ENCODE peak calls at places on chromosomes 4 and X, in four cellular contexts. One of them, this sample, is unnamed.

GRCh38 chr4:8614365-8615193 is 22.0 kb downstream of the CPZ start:
- DNase-seq in HepG2: no peak
- DNase-seq in GM12878: no peak
- DNase-seq in H1: no peak
- DNase-seq in this sample: no peak

GRCh38 chr4:76607266-76607799 is 172.3 kb downstream of the SHROOM3 start:
- DNase-seq in HepG2: no peak
- DNase-seq in GM12878: peak; percentile 62
- DNase-seq in H1: no peak
- DNase-seq in this sample: no peak

GRCh38 chr4:21090098-21090666 is 389.9 kb downstream of the PACRGL start:
- DNase-seq in HepG2: peak; percentile 0
- DNase-seq in GM12878: no peak
- DNase-seq in H1: no peak
- DNase-seq in this sample: no peak

GRCh38 chr4:109574443-109574850 is 14.4 kb downstream of the MCUB start:
- DNase-seq in HepG2: peak; percentile 42
- DNase-seq in GM12878: no peak
- DNase-seq in H1: no peak
- DNase-seq in this sample: no peak

GRCh38 chr4:174592985-174593335 is 70.7 kb upstream of the HPGD start:
- DNase-seq in HepG2: no peak
- DNase-seq in GM12878: no peak
- DNase-seq in H1: no peak
- DNase-seq in this sample: no peak

GRCh38 chr4:105978684-105979296 is 83.5 kb downstream of the NPNT start:
- DNase-seq in HepG2: no peak
- DNase-seq in GM12878: no peak
- DNase-seq in H1: no peak
- DNase-seq in this sample: no peak

GRCh38 chr4:13530823-13531608 is 13.3 kb downstream of the NKX3-2 start:
- DNase-seq in HepG2: no peak
- DNase-seq in GM12878: no peak
- DNase-seq in H1: peak; percentile 78
- DNase-seq in this sample: peak; percentile 72

GRCh38 chr4:134687646-134688628 is 486.3 kb upstream of the PABPC4L start:
- DNase-seq in HepG2: no peak
- DNase-seq in GM12878: no peak
- DNase-seq in H1: no peak
- DNase-seq in this sample: no peak

GRCh38 chrX:39262641-39263040 is 461.4 kb downstream of the MID1IP1 start:
- DNase-seq in HepG2: no peak
- DNase-seq in GM12878: no peak
- DNase-seq in H1: no peak
- DNase-seq in this sample: no peak

GRCh38 chr4:57147335-57148060 is 37.3 kb upstream of the IGFBP7 start:
- DNase-seq in HepG2: no peak
- DNase-seq in GM12878: no peak
- DNase-seq in H1: no peak
- DNase-seq in this sample: no peak

GRCh38 chr4:159308571-159309340 is 205.9 kb downstream of the RAPGEF2 start:
- DNase-seq in HepG2: no peak
- DNase-seq in GM12878: no peak
- DNase-seq in H1: no peak
- DNase-seq in this sample: no peak

GRCh38 chr4:149706942-149707341 is 108.7 kb downstream of the IQCM start:
- DNase-seq in HepG2: no peak
- DNase-seq in GM12878: no peak
- DNase-seq in H1: no peak
- DNase-seq in this sample: no peak

GRCh38 chrX:76109654-76110053 is 63.2 kb upstream of the PBDC1 start:
- DNase-seq in HepG2: no peak
- DNase-seq in GM12878: no peak
- DNase-seq in H1: no peak
- DNase-seq in this sample: peak; percentile 6

GRCh38 chrX:43064096-43064495 is 286.1 kb upstream of the PPP1R2C start:
- DNase-seq in HepG2: no peak
- DNase-seq in GM12878: no peak
- DNase-seq in H1: no peak
- DNase-seq in this sample: no peak

GRCh38 chrX:154900323-154900722 is 14.2 kb downstream of the F8A1 start:
- DNase-seq in HepG2: no peak
- DNase-seq in GM12878: no peak
- DNase-seq in H1: no peak
- DNase-seq in this sample: no peak

GRCh38 chr4:167218022-167218608 is 16.2 kb downstream of the SPOCK3 start:
- DNase-seq in HepG2: no peak
- DNase-seq in GM12878: no peak
- DNase-seq in H1: no peak
- DNase-seq in this sample: no peak

GRCh38 chrX:148956352-148956751 is 455.9 kb downstream of the AFF2 start:
- DNase-seq in HepG2: no peak
- DNase-seq in GM12878: no peak
- DNase-seq in H1: no peak
- DNase-seq in this sample: no peak

GRCh38 chr4:138671106-138671505 is 344.5 kb upstream of the NOCT start:
- DNase-seq in HepG2: no peak
- DNase-seq in GM12878: no peak
- DNase-seq in H1: no peak
- DNase-seq in this sample: no peak

GRCh38 chr4:159541143-159541542 is 438.3 kb downstream of the RAPGEF2 start:
- DNase-seq in HepG2: no peak
- DNase-seq in GM12878: no peak
- DNase-seq in H1: no peak
- DNase-seq in this sample: no peak

GRCh38 chr4:158896459-158897238 is 127.8 kb downstream of the FNIP2 start:
- DNase-seq in HepG2: no peak
- DNase-seq in GM12878: no peak
- DNase-seq in H1: no peak
- DNase-seq in this sample: no peak

GRCh38 chr4:114694770-114695169 is 96.2 kb downstream of the UGT8 start:
- DNase-seq in HepG2: peak; percentile 12
- DNase-seq in GM12878: peak; percentile 11
- DNase-seq in H1: no peak
- DNase-seq in this sample: peak; percentile 6
- TF ChIP-seq SUZ12 in HepG2: no peak
- TF ChIP-seq SUZ12 in GM12878: no peak
- TF ChIP-seq SUZ12 in H1: no peak
- TF ChIP-seq SUZ12 in this sample: no peak

DNA sequence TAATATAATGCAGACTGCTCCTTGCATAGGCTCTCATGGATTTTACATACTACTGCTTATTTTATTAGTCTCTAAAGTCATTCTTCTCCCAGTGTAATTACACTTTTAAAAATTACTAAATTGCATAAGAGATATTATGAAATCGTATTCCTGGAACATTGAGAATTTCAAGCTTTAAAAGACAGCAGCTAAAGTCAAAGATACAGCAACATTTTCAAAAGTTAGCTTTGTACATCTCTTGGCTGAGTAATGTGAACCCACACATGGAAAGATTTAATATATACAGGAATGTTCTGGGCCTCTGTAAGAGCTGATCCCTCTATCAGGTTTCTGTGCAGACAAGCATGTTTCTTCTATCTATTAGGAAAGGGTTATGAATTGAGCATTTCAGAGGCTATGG is 148.3 kb upstream of the SPRY1 start:
- DNase-seq in HepG2: no peak
- DNase-seq in GM12878: no peak
- DNase-seq in H1: no peak
- DNase-seq in this sample: no peak
- H3K4me1 ChIP-seq in HepG2: no peaks in the 10 kb centered on the region
- H3K4me1 ChIP-seq in GM12878: no peaks in the 10 kb centered on the region
- H3K4me1 ChIP-seq in H1: no peaks in the 10 kb centered on the region
- H3K4me1 ChIP-seq in this sample: no peaks in the 10 kb centered on the region

GRCh38 chr4:23889814-23890269 is at the start of gene PPARGC1A:
- DNase-seq in HepG2: peak; percentile 80
- DNase-seq in GM12878: no peak
- DNase-seq in H1: no peak
- DNase-seq in this sample: no peak
- TF ChIP-seq YY1 in HepG2: no peak
- TF ChIP-seq YY1 in GM12878: no peak
- TF ChIP-seq YY1 in H1: no peak
- TF ChIP-seq YY1 in this sample: no peak

DNA sequence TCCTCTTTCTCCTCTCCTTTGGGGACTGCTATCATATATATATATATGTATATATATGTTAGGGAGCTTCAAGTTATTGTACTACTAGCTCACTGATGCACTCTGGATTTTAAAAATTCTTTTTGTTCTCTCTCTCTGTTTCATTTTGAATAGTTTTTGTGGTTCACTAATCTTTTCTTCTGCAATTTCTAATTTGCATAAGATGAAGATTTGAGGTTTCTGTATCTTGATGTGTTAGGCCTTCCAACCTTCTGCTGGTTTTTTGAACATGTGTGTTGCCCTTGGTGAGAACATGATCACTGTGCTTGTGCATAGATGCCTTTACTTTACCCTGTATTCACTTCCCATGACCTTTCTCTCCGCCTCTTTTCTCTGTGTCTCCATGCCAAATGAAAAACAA is 7.8 kb upstream of the ZNF718 start:
- DNase-seq in HepG2: no peak
- DNase-seq in GM12878: no peak
- DNase-seq in H1: no peak
- DNase-seq in this sample: no peak
- TF ChIP-seq SUZ12 in HepG2: no peak
- TF ChIP-seq SUZ12 in GM12878: no peak
- TF ChIP-seq SUZ12 in H1: no peak
- TF ChIP-seq SUZ12 in this sample: no peak

DNA sequence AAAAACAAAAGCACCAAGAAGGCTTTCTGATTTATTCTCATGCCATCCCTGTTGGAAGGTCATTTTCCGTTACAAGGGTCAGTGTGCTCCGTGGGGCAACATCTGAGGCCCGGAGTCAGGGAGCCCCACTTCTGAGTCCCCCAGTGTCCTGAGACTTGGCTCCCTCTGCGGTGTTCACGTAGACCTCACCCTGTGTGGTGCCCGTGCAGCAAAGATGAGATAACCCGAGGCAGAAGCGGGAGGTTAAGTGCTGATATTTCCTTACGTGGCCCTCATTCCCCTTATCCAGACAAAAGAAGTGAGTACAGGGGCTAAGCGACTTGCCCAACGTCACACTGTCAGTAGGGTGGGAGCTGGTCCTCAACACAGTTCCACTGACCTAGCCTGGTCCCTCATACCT is 3.5 kb downstream of the JAKMIP1 start:
- DNase-seq in HepG2: no peak
- DNase-seq in GM12878: no peak
- DNase-seq in H1: no peak
- DNase-seq in this sample: no peak
- H3K4me1 ChIP-seq in HepG2: peaks cover 7% of the 10 kb centered on the region
- H3K4me1 ChIP-seq in GM12878: peaks cover 32% of the 10 kb centered on the region
- H3K4me1 ChIP-seq in H1: peaks cover 45% of the 10 kb centered on the region
- H3K4me1 ChIP-seq in this sample: peaks cover 22% of the 10 kb centered on the region